ENCODE peak calls at places on chromosomes 1 and 21, in eight cellular contexts. One of them, this sample, is unnamed.

GRCh38 chr1:108050134-108050533 is 85.2 kb upstream of the VAV3 start:
- DNase-seq in activated CD4-positive, alpha-beta T cell treated with anti-CD3 and anti-CD28 coated beads for 1 hour: no peak
- DNase-seq in Calu3: no peak
- DNase-seq in HEK293T: no peak
- DNase-seq in neural crest cell: no peak
- DNase-seq in hepatic stellate cell: no peak
- DNase-seq in left ventricle myocardium superior: peak
- DNase-seq in AML-193: peak
- DNase-seq in this sample: peak

GRCh38 chr1:160219062-160219929 is 14.1 kb downstream of the PEA15 start:
- DNase-seq in activated CD4-positive, alpha-beta T cell treated with anti-CD3 and anti-CD28 coated beads for 1 hour: no peak
- DNase-seq in Calu3: peak
- DNase-seq in HEK293T: peak
- DNase-seq in neural crest cell: peak
- DNase-seq in hepatic stellate cell: peak
- DNase-seq in left ventricle myocardium superior: no peak
- DNase-seq in AML-193: no peak
- DNase-seq in this sample: peak

GRCh38 chr21:24375201-24375600 is 1232.1 kb downstream of the MRPL39 start:
- DNase-seq in activated CD4-positive, alpha-beta T cell treated with anti-CD3 and anti-CD28 coated beads for 1 hour: no peak
- DNase-seq in Calu3: no peak
- DNase-seq in HEK293T: no peak
- DNase-seq in neural crest cell: no peak
- DNase-seq in hepatic stellate cell: no peak
- DNase-seq in left ventricle myocardium superior: peak
- DNase-seq in AML-193: no peak
- DNase-seq in this sample: no peak

GRCh38 chr1:168504064-168504837 is 39.5 kb downstream of the XCL2 start:
- DNase-seq in activated CD4-positive, alpha-beta T cell treated with anti-CD3 and anti-CD28 coated beads for 1 hour: no peak
- DNase-seq in Calu3: no peak
- DNase-seq in HEK293T: no peak
- DNase-seq in neural crest cell: no peak
- DNase-seq in hepatic stellate cell: no peak
- DNase-seq in left ventricle myocardium superior: peak
- DNase-seq in AML-193: peak
- DNase-seq in this sample: peak

GRCh38 chr1:226125831-226126230 is 60.7 kb downstream of the ACBD3 start:
- DNase-seq in activated CD4-positive, alpha-beta T cell treated with anti-CD3 and anti-CD28 coated beads for 1 hour: no peak
- DNase-seq in Calu3: no peak
- DNase-seq in HEK293T: no peak
- DNase-seq in neural crest cell: no peak
- DNase-seq in hepatic stellate cell: no peak
- DNase-seq in left ventricle myocardium superior: no peak
- DNase-seq in AML-193: no peak
- DNase-seq in this sample: no peak

GRCh38 chr1:201481761-201482493 is 12.9 kb upstream of the PHLDA3 start:
- DNase-seq in activated CD4-positive, alpha-beta T cell treated with anti-CD3 and anti-CD28 coated beads for 1 hour: peak
- DNase-seq in Calu3: peak
- DNase-seq in HEK293T: peak
- DNase-seq in neural crest cell: peak
- DNase-seq in hepatic stellate cell: peak
- DNase-seq in left ventricle myocardium superior: peak
- DNase-seq in AML-193: peak
- DNase-seq in this sample: peak

GRCh38 chr1:64129708-64130107 is 73.7 kb upstream of the UBE2U start:
- DNase-seq in activated CD4-positive, alpha-beta T cell treated with anti-CD3 and anti-CD28 coated beads for 1 hour: no peak
- DNase-seq in Calu3: no peak
- DNase-seq in HEK293T: no peak
- DNase-seq in neural crest cell: no peak
- DNase-seq in hepatic stellate cell: no peak
- DNase-seq in left ventricle myocardium superior: no peak
- DNase-seq in AML-193: no peak
- DNase-seq in this sample: no peak

GRCh38 chr1:243568793-243569192 is 281.2 kb downstream of the AKT3 start:
- DNase-seq in activated CD4-positive, alpha-beta T cell treated with anti-CD3 and anti-CD28 coated beads for 1 hour: no peak
- DNase-seq in Calu3: no peak
- DNase-seq in HEK293T: no peak
- DNase-seq in neural crest cell: no peak
- DNase-seq in hepatic stellate cell: peak
- DNase-seq in left ventricle myocardium superior: no peak
- DNase-seq in AML-193: no peak
- DNase-seq in this sample: no peak

GRCh38 chr1:232319106-232319505 is 310.8 kb downstream of the SIPA1L2 start:
- DNase-seq in activated CD4-positive, alpha-beta T cell treated with anti-CD3 and anti-CD28 coated beads for 1 hour: no peak
- DNase-seq in Calu3: no peak
- DNase-seq in HEK293T: no peak
- DNase-seq in neural crest cell: no peak
- DNase-seq in hepatic stellate cell: no peak
- DNase-seq in left ventricle myocardium superior: peak
- DNase-seq in AML-193: no peak
- DNase-seq in this sample: peak

GRCh38 chr1:247295274-247295684 is 36.4 kb downstream of the ZNF496 start:
- DNase-seq in activated CD4-positive, alpha-beta T cell treated with anti-CD3 and anti-CD28 coated beads for 1 hour: no peak
- DNase-seq in Calu3: no peak
- DNase-seq in HEK293T: no peak
- DNase-seq in neural crest cell: no peak
- DNase-seq in hepatic stellate cell: no peak
- DNase-seq in left ventricle myocardium superior: no peak
- DNase-seq in AML-193: no peak
- DNase-seq in this sample: no peak

GRCh38 chr1:10181154-10181553 is 29.2 kb upstream of the KIF1B start:
- DNase-seq in activated CD4-positive, alpha-beta T cell treated with anti-CD3 and anti-CD28 coated beads for 1 hour: no peak
- DNase-seq in Calu3: no peak
- DNase-seq in HEK293T: no peak
- DNase-seq in neural crest cell: no peak
- DNase-seq in hepatic stellate cell: no peak
- DNase-seq in left ventricle myocardium superior: no peak
- DNase-seq in AML-193: no peak
- DNase-seq in this sample: no peak

GRCh38 chr1:91755176-91755575 is 130.8 kb downstream of the TGFBR3 start:
- DNase-seq in activated CD4-positive, alpha-beta T cell treated with anti-CD3 and anti-CD28 coated beads for 1 hour: no peak
- DNase-seq in Calu3: no peak
- DNase-seq in HEK293T: no peak
- DNase-seq in neural crest cell: no peak
- DNase-seq in hepatic stellate cell: no peak
- DNase-seq in left ventricle myocardium superior: peak
- DNase-seq in AML-193: no peak
- DNase-seq in this sample: peak

GRCh38 chr1:11321656-11322491 is 48.9 kb downstream of the UBIAD1 start:
- DNase-seq in activated CD4-positive, alpha-beta T cell treated with anti-CD3 and anti-CD28 coated beads for 1 hour: no peak
- DNase-seq in Calu3: no peak
- DNase-seq in HEK293T: no peak
- DNase-seq in neural crest cell: no peak
- DNase-seq in hepatic stellate cell: no peak
- DNase-seq in left ventricle myocardium superior: no peak
- DNase-seq in AML-193: no peak
- DNase-seq in this sample: no peak

GRCh38 chr1:212609701-212610574 is 1.4 kb downstream of the ATF3 start:
- DNase-seq in activated CD4-positive, alpha-beta T cell treated with anti-CD3 and anti-CD28 coated beads for 1 hour: no peak
- DNase-seq in Calu3: no peak
- DNase-seq in HEK293T: no peak
- DNase-seq in neural crest cell: no peak
- DNase-seq in hepatic stellate cell: no peak
- DNase-seq in left ventricle myocardium superior: no peak
- DNase-seq in AML-193: no peak
- DNase-seq in this sample: no peak